ENCODE peak calls at places on chromosomes 16 and 17, in eight cellular contexts. K is OCI-LY7, X is neural progenitor cell, T is PC-3, D is HCT116, F is SK-N-SH, P is GM23338, E is MM.1S. I is an unnamed sample.

GRCh38 chr16:15775663-15776304 is 81.0 kb downstream of the MYH11 start:
- DNase-seq in K (no peak), X (no peak), T (peak; percentile 16), D (no peak), F (no peak), P (no peak), E (no peak), I (no peak)

GRCh38 chr17:59753522-59754467 is 46.3 kb downstream of the VMP1 start:
- DNase-seq in K (peak; percentile 82), X (peak; percentile 81), T (peak; percentile 97), D (peak; percentile 88), F (peak; percentile 78), P (peak; percentile 91), E (peak; percentile 80), I (peak; percentile 90)

GRCh38 chr17:19752216-19753048 is 4.3 kb upstream of the ALDH3A1 start:
- DNase-seq in K (no peak), X (no peak), T (peak; percentile 63), D (no peak), F (no peak), P (no peak), E (no peak), I (no peak)

GRCh38 chr16:9495824-9496223 is 404.4 kb downstream of the HAPSTR1 start:
- DNase-seq in K (no peak), X (no peak), T (no peak), D (no peak), F (no peak), P (no peak), E (no peak), I (no peak)

GRCh38 chr17:17837380-17837821 is 615 bp upstream of the SREBF1 start:
- DNase-seq in K (peak; percentile 53), X (peak; percentile 50), T (peak; percentile 60), D (peak; percentile 69), F (no peak), P (peak; percentile 75), E (no peak), I (peak; percentile 70)

GRCh38 chr17:81553616-81554181 is 1.5 kb upstream of the FAAP100 start:
- DNase-seq in K (no peak), X (no peak), T (peak; percentile 89), D (peak; percentile 16), F (peak; percentile 83), P (no peak), E (no peak), I (peak; percentile 63)

GRCh38 chr17:3852561-3852960 is 6.5 kb upstream of the NCBP3 start:
- DNase-seq in K (no peak), X (no peak), T (no peak), D (no peak), F (no peak), P (no peak), E (no peak), I (no peak)

GRCh38 chr16:19138601-19139000 is 24.8 kb downstream of the ITPRIPL2 start:
- DNase-seq in K (no peak), X (no peak), T (peak; percentile 47), D (no peak), F (peak; percentile 58), P (peak; percentile 22), E (no peak), I (peak; percentile 73)

GRCh38 chr16:25895371-25895770 is 203.6 kb downstream of the HS3ST4 start:
- DNase-seq in K (no peak), X (no peak), T (no peak), D (no peak), F (no peak), P (no peak), E (no peak), I (no peak)
- TF ChIP-seq EZH2phosphoT487 in K (no peak), X (no peak), T (no peak), D (no peak), F (no peak), P (no peak), E (no peak), I (no peak)

GRCh38 chr17:1373710-1374237 is 26.2 kb downstream of the YWHAE start:
- DNase-seq in K (no peak), X (no peak), T (no peak), D (no peak), F (no peak), P (no peak), E (no peak), I (no peak)

GRCh38 chr17:1377334-1377733 is 22.7 kb downstream of the YWHAE start:
- DNase-seq in K (peak; percentile 38), X (no peak), T (no peak), D (no peak), F (no peak), P (peak; percentile 13), E (peak; percentile 51), I (no peak)

GRCh38 chr17:1374426-1375177 is 25.4 kb downstream of the YWHAE start:
- DNase-seq in K (no peak), X (no peak), T (no peak), D (no peak), F (no peak), P (no peak), E (no peak), I (no peak)

GRCh38 chr17:1376061-1376460 is 24.0 kb downstream of the YWHAE start:
- DNase-seq in K (no peak), X (no peak), T (no peak), D (no peak), F (no peak), P (no peak), E (peak; percentile 80), I (no peak)

GRCh38 chr17:1375615-1376014 is 24.4 kb downstream of the YWHAE start:
- DNase-seq in K (no peak), X (no peak), T (no peak), D (no peak), F (no peak), P (no peak), E (no peak), I (no peak)
- TF ChIP-seq CTCF in K (no peak), X (no peak), T (no peak), D (no peak), F (no peak), P (no peak), E (no peak), I (no peak)

GRCh38 chr17:29095439-29095838 is 52.5 kb downstream of the PIPOX start:
- DNase-seq in K (no peak), X (no peak), T (no peak), D (no peak), F (no peak), P (no peak), E (no peak), I (no peak)

GRCh38 chr17:29099527-29099926 is 56.6 kb downstream of the PIPOX start:
- DNase-seq in K (no peak), X (no peak), T (no peak), D (no peak), F (no peak), P (no peak), E (no peak), I (no peak)

GRCh38 chr17:29093090-29093871 is 50.3 kb downstream of the PIPOX start:
- DNase-seq in K (no peak), X (no peak), T (no peak), D (no peak), F (no peak), P (no peak), E (no peak), I (no peak)

GRCh38 chr17:29094101-29094708 is 51.3 kb downstream of the PIPOX start:
- DNase-seq in K (no peak), X (no peak), T (no peak), D (no peak), F (no peak), P (no peak), E (no peak), I (no peak)

GRCh38 chr17:29096094-29096493 is 53.2 kb downstream of the PIPOX start:
- DNase-seq in K (no peak), X (no peak), T (no peak), D (no peak), F (no peak), P (no peak), E (no peak), I (no peak)
- H3K36me3 ChIP-seq in K (peaks cover 79% of the 10 kb centered on the region), X (no peaks in the 10 kb centered on the region), T (no peaks in the 10 kb centered on the region), D (peaks cover 6% of the 10 kb centered on the region), F (no peaks in the 10 kb centered on the region), P (no peaks in the 10 kb centered on the region), E (peaks cover 4% of the 10 kb centered on the region), I (no peaks in the 10 kb centered on the region)

DNA sequence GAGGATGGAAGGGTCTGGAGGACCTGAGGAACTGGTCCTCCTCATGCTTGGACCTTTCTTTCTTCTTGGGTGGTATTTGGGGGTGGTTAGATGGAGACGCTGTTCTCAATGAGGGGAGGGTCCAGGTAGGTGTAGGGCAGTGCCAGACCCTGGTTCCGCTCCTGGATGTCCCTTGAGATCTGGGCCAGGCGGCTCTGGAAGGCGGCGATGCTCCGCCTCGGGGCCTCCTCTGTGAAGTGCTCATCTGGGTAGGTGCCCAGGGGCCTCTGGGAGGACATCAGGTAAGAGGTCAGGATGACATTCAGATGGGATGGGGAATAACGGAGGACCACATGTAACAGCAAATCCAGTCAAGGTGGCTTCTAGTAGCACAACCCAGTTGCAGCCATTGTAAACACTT is 9.0 kb upstream of the ALOX12B start:
- DNase-seq in K (no peak), X (no peak), T (no peak), D (no peak), F (no peak), P (no peak), E (no peak), I (no peak)
- TF ChIP-seq EZH2phosphoT487 in K (no peak), X (no peak), T (no peak), D (no peak), F (no peak), P (no peak), E (no peak), I (no peak)

DNA sequence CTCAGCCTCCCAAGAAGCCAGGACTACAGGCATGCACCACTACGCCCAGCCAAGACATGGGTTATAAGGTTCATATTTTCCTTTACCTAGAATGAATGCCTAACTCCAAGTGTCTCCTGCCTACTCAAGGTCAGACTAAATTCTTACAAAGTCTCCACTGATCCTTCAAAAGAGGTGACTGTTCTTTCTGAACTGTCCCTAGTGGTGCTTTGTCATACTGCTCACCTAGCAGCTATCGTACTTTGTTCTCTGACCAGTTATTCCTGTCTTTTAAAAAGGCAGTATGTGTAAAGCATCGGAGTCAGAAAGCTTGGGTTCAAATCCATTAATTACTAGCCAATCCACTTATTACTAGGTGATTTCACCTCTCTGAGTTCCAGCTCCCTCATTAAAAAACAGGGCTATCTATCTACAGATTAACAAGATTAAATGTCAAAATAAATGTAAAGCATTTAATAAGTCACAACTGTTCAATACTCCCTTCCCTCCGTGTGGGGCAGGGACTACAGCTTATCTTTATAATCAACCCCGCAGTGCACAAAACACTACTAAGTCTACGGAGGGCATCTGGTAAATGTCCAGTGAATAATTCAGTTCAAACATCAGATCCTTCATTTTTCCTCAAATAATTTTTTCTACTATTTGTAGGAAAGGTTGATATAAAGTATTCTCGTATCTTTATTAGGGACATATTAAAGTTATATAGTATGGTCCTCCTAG is 20.0 kb upstream of the ITGA2B start:
- DNase-seq in K (no peak), X (no peak), T (peak; percentile 9), D (no peak), F (peak; percentile 33), P (peak; percentile 28), E (no peak), I (no peak)
- TF ChIP-seq CTCF in K (no peak), X (no peak), T (peak; percentile 40), D (no peak), F (no peak), P (peak; percentile 44), E (no peak), I (no peak)

GRCh38 chr16:85673529-85674417 is 15.0 kb downstream of the GINS2 start:
- DNase-seq in K (no peak), X (no peak), T (no peak), D (no peak), F (peak; percentile 78), P (no peak), E (no peak), I (no peak)
- H3K36me3 ChIP-seq in K (peaks cover 98% of the 10 kb centered on the region), X (no peaks in the 10 kb centered on the region), T (peaks cover 37% of the 10 kb centered on the region), D (peaks cover 80% of the 10 kb centered on the region), F (peaks cover 63% of the 10 kb centered on the region), P (peaks cover 39% of the 10 kb centered on the region), E (no peaks in the 10 kb centered on the region), I (no peaks in the 10 kb centered on the region)

GRCh38 chr17:75059369-75060345 is 12.6 kb downstream of the KCTD2 start:
- DNase-seq in K (peak; percentile 42), X (no peak), T (peak; percentile 60), D (no peak), F (peak; percentile 47), P (peak; percentile 57), E (no peak), I (peak; percentile 69)
- TF ChIP-seq EZH2phosphoT487 in K (no peak), X (no peak), T (no peak), D (no peak), F (no peak), P (no peak), E (no peak), I (no peak)

I was measured in hepatocyte.